ENCODE peak calls at places on chromosomes 4 and X, in four cellular contexts. X, G, I and H are unnamed samples.

GRCh38 chr4:121789960-121790829 is 10.9 kb upstream of the EXOSC9 start:
- DNase-seq in X (no peak), G (no peak), I (no peak), H (no peak)

GRCh38 chr4:14787894-14788293 is 214.4 kb upstream of the CPEB2 start:
- DNase-seq in X (no peak), G (no peak), I (no peak), H (no peak)

GRCh38 chr4:80610845-80611244 is 275.3 kb downstream of the CFAP299 start:
- DNase-seq in X (no peak), G (no peak), I (no peak), H (no peak)

GRCh38 chr4:166435449-166435848 is 562.4 kb downstream of the TLL1 start:
- DNase-seq in X (no peak), G (no peak), I (no peak), H (no peak)

GRCh38 chr4:17468638-17469221 is 43.2 kb downstream of the QDPR start:
- DNase-seq in X (no peak), G (peak; percentile 40), I (peak; percentile 15), H (no peak)

GRCh38 chr4:134147941-134148340 is 53.6 kb downstream of the PABPC4L start:
- DNase-seq in X (no peak), G (no peak), I (no peak), H (no peak)

GRCh38 chrX:153631346-153631745 is 15.7 kb upstream of the DUSP9 start:
- DNase-seq in X (no peak), G (no peak), I (no peak), H (no peak)

GRCh38 chr4:38925492-38926418 is 58.1 kb downstream of the FAM114A1 start:
- DNase-seq in X (no peak), G (no peak), I (no peak), H (no peak)

GRCh38 chr4:27000820-27001219 is 140.2 kb downstream of the STIM2 start:
- DNase-seq in X (no peak), G (no peak), I (no peak), H (no peak)

GRCh38 chr4:38856524-38857337 is at the start of gene TLR6:
- DNase-seq in X (no peak), G (peak; percentile 58), I (peak; percentile 53), H (peak; percentile 38)

GRCh38 chrX:151984328-151984727 is 9.9 kb upstream of the GABRE start:
- DNase-seq in X (no peak), G (no peak), I (no peak), H (no peak)

GRCh38 chr4:56658410-56659003 is 22.6 kb downstream of the HOPX start:
- DNase-seq in X (no peak), G (no peak), I (no peak), H (no peak)

GRCh38 chr4:165398570-165398969 is 19.8 kb downstream of the CPE start:
- DNase-seq in X (no peak), G (no peak), I (no peak), H (no peak)

GRCh38 chr4:118957683-118958082 is 69.0 kb downstream of the SYNPO2 start:
- DNase-seq in X (no peak), G (no peak), I (no peak), H (no peak)

GRCh38 chrX:30657542-30658238 is 4.5 kb downstream of the GK start:
- DNase-seq in X (no peak), G (no peak), I (no peak), H (no peak)

GRCh38 chrX:68732906-68733493 is 85.5 kb downstream of the STARD8 start:
- DNase-seq in X (peak; percentile 81), G (peak; percentile 58), I (peak; percentile 46), H (peak; percentile 64)

GRCh38 chr4:38145741-38146140 is 185.5 kb downstream of the PTTG2 start:
- DNase-seq in X (no peak), G (no peak), I (no peak), H (no peak)

GRCh38 chr4:138910914-138911336 is 104.7 kb upstream of the NOCT start:
- DNase-seq in X (peak; percentile 85), G (peak; percentile 59), I (peak; percentile 79), H (peak; percentile 78)

GRCh38 chr4:155085843-155086530 is 122.4 kb upstream of the NPY2R start:
- DNase-seq in X (no peak), G (no peak), I (no peak), H (no peak)

GRCh38 chrX:39017062-39017461 is 215.8 kb downstream of the MID1IP1 start:
- DNase-seq in X (no peak), G (no peak), I (no peak), H (no peak)

GRCh38 chrX:10017866-10018265 is 50.7 kb downstream of the CLDN34 start:
- DNase-seq in X (no peak), G (no peak), I (no peak), H (no peak)

GRCh38 chr4:25908491-25908901 is 5.5 kb upstream of the SMIM20 start:
- DNase-seq in X (no peak), G (no peak), I (no peak), H (no peak)

GRCh38 chr4:26196567-26196966 is 124.2 kb upstream of the RBPJ start:
- DNase-seq in X (no peak), G (no peak), I (no peak), H (no peak)

GRCh38 chr4:142408003-142408441 is 438.1 kb downstream of the INPP4B start:
- DNase-seq in X (no peak), G (no peak), I (no peak), H (no peak)

GRCh38 chr4:183409956-183410355 is 34.5 kb upstream of the CDKN2AIP start:
- DNase-seq in X (no peak), G (no peak), I (no peak), H (no peak)

GRCh38 chrX:112147206-112147605 is 64.6 kb upstream of the TRPC5 start:
- DNase-seq in X (no peak), G (no peak), I (no peak), H (no peak)

GRCh38 chr4:134624365-134624764 is 422.8 kb upstream of the PABPC4L start:
- DNase-seq in X (no peak), G (no peak), I (no peak), H (no peak)

GRCh38 chrX:54415534-54416350 is 24.5 kb upstream of the TSR2 start:
- DNase-seq in X (no peak), G (no peak), I (no peak), H (no peak)

GRCh38 chrX:15594371-15594770 is 6.4 kb downstream of the ACE2 start:
- DNase-seq in X (no peak), G (no peak), I (no peak), H (no peak)

DNA sequence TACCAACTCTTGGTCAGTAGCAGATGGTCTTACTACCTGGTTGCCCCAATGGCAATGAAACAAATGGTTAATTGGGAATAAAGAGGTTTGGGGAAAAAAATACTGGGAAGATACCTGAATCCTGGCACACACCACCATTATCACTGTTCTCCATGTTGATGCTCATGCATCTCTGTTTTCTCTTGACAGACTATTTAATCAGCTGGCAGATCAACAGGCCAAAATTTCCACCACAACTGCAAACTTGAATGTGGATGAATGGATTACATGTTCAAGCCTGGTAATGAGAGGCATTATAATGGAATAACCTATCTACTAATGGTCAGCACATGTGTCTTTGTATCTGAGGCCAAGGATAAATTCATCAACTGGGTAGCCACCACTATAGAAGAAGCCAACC is 45.7 kb downstream of the ZNF721 start:
- DNase-seq in X (no peak), G (no peak), I (no peak), H (no peak)
- H3K9me3 ChIP-seq in X (peaks cover 82% of the 10 kb centered on the region), G (peaks cover 61% of the 10 kb centered on the region), I (peaks cover 100% of the 10 kb centered on the region), H (peaks cover 46% of the 10 kb centered on the region)

GRCh38 chr4:145881585-145881984 is 57.0 kb downstream of the ZNF827 start:
- DNase-seq in X (no peak), G (no peak), I (no peak), H (no peak)
- H3K27ac ChIP-seq in X (peak overlapping the region; percentile 66), G (no peak overlapping the region), I (no peak overlapping the region), H (no peak overlapping the region)

GRCh38 chr4:168837922-168838321 is 172.1 kb downstream of the CBR4 start:
- DNase-seq in X (no peak), G (no peak), I (no peak), H (no peak)
- H3K4me1 ChIP-seq in X (no peaks in the 10 kb centered on the region), G (peaks cover 32% of the 10 kb centered on the region), I (peaks cover 77% of the 10 kb centered on the region), H (peaks cover 23% of the 10 kb centered on the region)

DNA sequence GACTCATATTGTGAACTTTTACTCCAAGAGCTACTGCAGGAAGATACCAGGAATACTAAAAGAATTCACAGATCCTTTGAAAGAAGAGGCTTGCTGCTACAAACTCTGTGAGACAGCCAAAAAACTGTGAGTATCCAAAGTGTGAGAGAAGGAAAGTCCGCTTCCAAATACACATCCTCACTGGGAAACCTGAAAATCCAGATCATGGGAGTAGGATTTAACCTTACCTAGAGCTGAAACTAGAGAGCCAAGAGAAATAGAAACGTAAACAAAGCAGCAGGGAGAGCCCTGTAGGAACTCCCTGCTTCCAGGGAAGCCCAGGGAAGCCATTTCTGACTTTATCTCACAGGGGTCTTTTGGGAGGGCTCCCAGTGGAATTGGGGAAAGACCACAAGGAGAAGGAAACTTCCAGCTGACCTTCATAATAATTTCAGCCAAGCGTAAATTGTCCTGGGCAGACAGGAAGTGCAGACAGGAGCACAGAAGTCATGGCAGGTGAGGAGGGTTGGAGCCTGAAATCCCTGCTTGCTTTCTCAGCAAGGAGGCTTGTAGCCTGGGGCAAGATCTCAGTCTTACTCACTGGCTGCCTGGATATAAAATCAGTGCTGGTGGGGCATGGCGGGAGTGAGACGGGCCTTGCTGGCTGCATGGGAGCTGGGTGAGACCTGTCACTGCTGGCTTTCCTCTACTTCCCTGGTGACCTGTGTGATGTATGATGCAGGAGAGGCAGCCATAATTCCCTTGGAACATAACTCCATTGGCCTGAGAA is 26.2 kb upstream of the NFKB1 start:
- DNase-seq in X (no peak), G (no peak), I (no peak), H (no peak)
- H3K9me3 ChIP-seq in X (peaks cover 3% of the 10 kb centered on the region), G (no peaks in the 10 kb centered on the region), I (peaks cover 13% of the 10 kb centered on the region), H (peaks cover 4% of the 10 kb centered on the region)

GRCh38 chrX:81202989-81203388 is 1.1 kb downstream of the SH3BGRL start:
- DNase-seq in X (no peak), G (no peak), I (no peak), H (no peak)
- H3K27ac ChIP-seq in X (no peak overlapping the region), G (no peak overlapping the region), I (no peak overlapping the region), H (no peak overlapping the region)

GRCh38 chr4:112557676-112558411 is 41.9 kb upstream of the NEUROG2 start:
- DNase-seq in X (no peak), G (no peak), I (no peak), H (no peak)

GRCh38 chr4:112563431-112564200 is 47.6 kb upstream of the NEUROG2 start:
- DNase-seq in X (no peak), G (no peak), I (no peak), H (no peak)

GRCh38 chr4:112559053-112559452 is 43.1 kb upstream of the NEUROG2 start:
- DNase-seq in X (no peak), G (no peak), I (no peak), H (no peak)

GRCh38 chr4:112562254-112562653 is 46.3 kb upstream of the NEUROG2 start:
- DNase-seq in X (no peak), G (no peak), I (no peak), H (no peak)

GRCh38 chr4:112560084-112560483 is 44.1 kb upstream of the NEUROG2 start:
- DNase-seq in X (no peak), G (no peak), I (no peak), H (no peak)
- H3K4me1 ChIP-seq in X (no peaks in the 10 kb centered on the region), G (no peaks in the 10 kb centered on the region), I (no peaks in the 10 kb centered on the region), H (no peaks in the 10 kb centered on the region)

GRCh38 chrX:33171071-33171470 is 40.3 kb downstream of the DMD start:
- DNase-seq in X (no peak), G (no peak), I (no peak), H (no peak)
- H3K9me3 ChIP-seq in X (no peaks in the 10 kb centered on the region), G (no peaks in the 10 kb centered on the region), I (no peaks in the 10 kb centered on the region), H (no peaks in the 10 kb centered on the region)